ENCODE peak calls at places on chromosomes 4 and X, in five cellular contexts. T is mesendoderm, H is OCI-LY7, B is GM23338, X is SJSA1. V is an unnamed sample.

GRCh38 chr4:8916251-8916913 is 44.7 kb upstream of the HMX1 start:
- DNase-seq in X (no peak), B (no peak), T (peak; percentile 22), H (no peak), V (no peak)

GRCh38 chr4:40349561-40350198 is 14.5 kb downstream of the CHRNA9 start:
- DNase-seq in X (no peak), T (no peak), B (no peak), H (peak; percentile 33), V (peak; percentile 24)

GRCh38 chr4:174853629-174854028 is 24.6 kb upstream of the GLRA3 start:
- DNase-seq in T (no peak), X (no peak), H (no peak), B (no peak), V (no peak)

GRCh38 chr4:159401791-159402380 is 299.0 kb downstream of the RAPGEF2 start:
- DNase-seq in T (peak; percentile 64), H (no peak), B (no peak), X (peak; percentile 85), V (peak; percentile 34)

GRCh38 chr4:18440527-18441215 is 419.1 kb upstream of the LCORL start:
- DNase-seq in H (no peak), T (no peak), B (peak; percentile 3), X (no peak), V (no peak)

GRCh38 chrX:107204063-107204605 is 2.1 kb downstream of the NUP62CL start:
- DNase-seq in H (no peak), X (no peak), T (peak; percentile 15), B (peak; percentile 41), V (no peak)

GRCh38 chrX:95678679-95679078 is 1006.0 kb upstream of the DIAPH2 start:
- DNase-seq in H (no peak), B (no peak), T (no peak), X (no peak), V (peak; percentile 27)

GRCh38 chr4:184506527-184507121 is 32.3 kb upstream of the IRF2 start:
- DNase-seq in T (peak; percentile 51), X (no peak), B (peak; percentile 50), H (peak; percentile 85), V (no peak)

GRCh38 chr4:183249854-183250253 is 70.2 kb downstream of the CLDN22 start:
- DNase-seq in B (peak; percentile 60), H (peak; percentile 10), T (peak; percentile 58), X (peak; percentile 26), V (no peak)

GRCh38 chr4:111778543-111778942 is 366.7 kb upstream of the FAM241A start:
- DNase-seq in B (peak; percentile 53), T (peak; percentile 72), H (no peak), X (no peak), V (no peak)

GRCh38 chrX:12370444-12371089 is 232.3 kb downstream of the FRMPD4 start:
- DNase-seq in T (peak; percentile 0), X (no peak), H (no peak), B (no peak), V (no peak)

GRCh38 chr4:18695733-18696527 is 674.4 kb upstream of the LCORL start:
- DNase-seq in T (peak; percentile 41), X (no peak), B (peak; percentile 47), H (peak; percentile 14), V (no peak)

GRCh38 chr4:9867746-9868425 is 86.5 kb downstream of the DRD5 start:
- DNase-seq in B (no peak), X (no peak), H (no peak), T (no peak), V (no peak)

GRCh38 chr4:173837517-173837916 is 307.5 kb upstream of the HAND2 start:
- DNase-seq in T (no peak), H (no peak), B (no peak), X (no peak), V (no peak)

GRCh38 chr4:128358231-128358902 is 70.8 kb upstream of the PGRMC2 start:
- DNase-seq in H (no peak), T (no peak), X (peak; percentile 87), B (no peak), V (no peak)
- H3K27ac ChIP-seq in H (no peak overlapping the region), T (no peak overlapping the region), X (peak overlapping the region; percentile 94), B (no peak overlapping the region), V (no peak overlapping the region)

DNA sequence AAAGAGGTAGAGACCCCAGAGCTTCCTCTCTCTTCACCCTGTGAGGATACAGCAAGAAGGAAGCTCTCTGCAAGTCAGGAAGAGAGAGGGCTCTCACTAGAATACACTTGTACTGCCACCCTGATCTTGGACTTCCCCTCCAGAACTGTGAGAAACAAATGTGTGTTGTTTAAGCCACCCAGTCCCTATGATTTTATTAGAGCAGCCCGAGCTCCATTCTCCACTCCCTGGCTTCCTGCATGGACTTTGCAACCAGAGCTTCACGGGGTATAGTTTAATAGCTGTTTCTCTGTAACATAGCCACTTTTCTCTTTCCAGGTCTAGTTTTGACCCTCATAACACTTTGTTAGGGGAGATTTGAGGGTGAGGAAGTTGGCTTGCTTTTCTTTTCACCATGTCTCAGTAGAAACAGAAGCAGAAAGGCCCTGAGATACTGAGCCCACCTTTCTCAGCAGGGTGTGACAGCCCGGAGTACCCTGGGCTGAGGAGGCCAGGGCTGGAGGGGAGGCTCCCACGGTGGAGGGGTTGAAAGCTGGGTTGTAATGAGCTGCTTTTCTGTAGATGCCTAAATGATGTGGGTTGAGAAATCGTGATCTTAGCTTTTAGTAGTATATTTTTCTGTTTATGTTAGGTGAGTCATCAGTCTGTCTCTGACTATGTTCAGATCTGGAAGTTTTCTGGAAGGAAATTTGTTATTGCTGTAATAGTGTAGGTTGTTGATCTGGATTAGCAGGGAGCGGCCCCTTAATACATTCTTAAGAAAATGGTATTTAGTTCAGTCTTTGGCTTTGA is 118.6 kb downstream of the PTTG2 start:
- DNase-seq in X (peak; percentile 54), B (no peak), T (no peak), H (no peak), V (no peak)
- H3K27ac ChIP-seq in X (peak overlapping the region; percentile 73), B (no peak overlapping the region), T (no peak overlapping the region), H (no peak overlapping the region), V (no peak overlapping the region)

GRCh38 chr4:54676062-54676461 is 18.3 kb downstream of the KIT start:
- DNase-seq in H (no peak), B (peak; percentile 45), T (peak; percentile 24), X (no peak), V (no peak)
- H3K27ac ChIP-seq in H (no peak overlapping the region), B (peak overlapping the region; percentile 61), T (no peak overlapping the region), X (no peak overlapping the region), V (no peak overlapping the region)

GRCh38 chrX:43685221-43685620 is 29.1 kb downstream of the MAOA start:
- DNase-seq in T (no peak), B (no peak), H (no peak), X (no peak), V (no peak)
- H3K27ac ChIP-seq in T (no peak overlapping the region), B (no peak overlapping the region), H (no peak overlapping the region), X (peak overlapping the region; percentile 79), V (no peak overlapping the region)

GRCh38 chrX:133657455-133657854 is 242.2 kb upstream of the GPC4 start:
- DNase-seq in B (no peak), T (no peak), H (no peak), X (no peak), V (no peak)
- H3K27ac ChIP-seq in B (no peak overlapping the region), T (no peak overlapping the region), H (no peak overlapping the region), X (no peak overlapping the region), V (no peak overlapping the region)

DNA sequence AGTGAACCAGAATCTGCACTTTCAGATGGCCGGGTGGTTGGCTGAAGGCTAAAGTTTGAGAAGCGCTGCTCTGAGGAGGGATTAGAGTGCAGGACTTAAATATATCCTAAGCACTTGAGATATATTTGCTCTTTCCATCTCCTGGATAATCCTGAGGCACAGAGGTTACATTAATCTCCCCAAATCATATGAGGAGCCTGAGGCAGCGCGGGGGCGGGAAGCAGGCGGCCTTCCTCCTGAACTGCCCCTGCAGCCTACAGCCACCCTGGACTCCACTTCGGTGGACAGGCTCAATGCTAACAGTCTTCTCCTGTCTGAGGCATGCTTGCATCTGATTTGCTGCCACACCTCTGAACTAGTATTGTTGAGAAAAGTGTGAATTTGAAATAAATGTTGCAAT is 72.5 kb downstream of the AFAP1 start:
- DNase-seq in X (no peak), B (no peak), T (no peak), H (no peak), V (no peak)
- H3K27ac ChIP-seq in X (peak overlapping the region; percentile 80), B (no peak overlapping the region), T (no peak overlapping the region), H (no peak overlapping the region), V (peak overlapping the region; percentile 42)

DNA sequence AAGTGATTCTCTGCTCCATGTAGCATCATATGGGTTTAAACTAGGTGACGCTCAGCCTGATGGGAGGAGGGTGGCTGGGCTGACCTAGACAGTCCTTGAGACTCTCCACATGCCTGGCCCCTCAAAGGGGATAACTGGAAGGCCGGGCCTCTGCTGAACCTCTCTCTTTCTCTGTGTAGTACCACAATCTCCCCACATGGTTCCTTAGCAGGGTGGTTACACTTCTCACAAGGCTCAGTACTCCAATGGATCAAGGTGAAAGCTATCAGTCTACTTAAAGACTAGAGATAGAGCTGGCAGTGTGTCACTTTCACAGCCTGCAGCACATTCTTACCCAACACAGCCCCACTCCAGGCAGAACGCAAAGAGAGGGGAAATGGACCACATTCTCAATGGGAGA is 80.4 kb downstream of the LDB2 start:
- DNase-seq in X (no peak), B (peak; percentile 80), T (peak; percentile 95), H (no peak), V (no peak)
- H3K27ac ChIP-seq in X (no peak overlapping the region), B (peak overlapping the region; percentile 57), T (no peak overlapping the region), H (no peak overlapping the region), V (no peak overlapping the region)

V was measured in epithelial cell of prostate.